ENCODE peak calls at places on chromosomes 3 and 15, in eight cellular contexts. C is aorta; Y is activated CD8-positive, alpha-beta memory T cell treated with anti-CD3 and anti-CD28 coated beads for 48 hours; B is AML-193; M is colonic mucosa; J is NCI-H1105; S is stimulated activated CD4-positive, alpha-beta T cell treated with anti-CD3 and anti-CD28 coated beads, TNF-alpha, amount 100 ng/mL, for 1 hour; Q is progenitor cell of endocrine pancreas. R is an unnamed sample.

GRCh38 chr15:98699591-98700424 is 51.5 kb downstream of the IGF1R start:
- DNase-seq in C (no peak), Y (no peak), B (no peak), M (no peak), J (no peak), S (no peak), Q (no peak), R (no peak)

GRCh38 chr3:113094514-113094913 is 103.7 kb downstream of the GTPBP8 start:
- DNase-seq in C (no peak), Y (no peak), B (no peak), M (no peak), J (no peak), S (no peak), Q (no peak), R (no peak)

GRCh38 chr3:49536875-49537533 is 17.3 kb upstream of the BSN start:
- DNase-seq in C (peak; percentile 55), Y (no peak), B (no peak), M (no peak), J (no peak), S (no peak), Q (no peak), R (no peak)

GRCh38 chr15:81235276-81235675 is 38.6 kb downstream of the IL16 start:
- DNase-seq in C (no peak), Y (no peak), B (no peak), M (no peak), J (no peak), S (no peak), Q (no peak), R (no peak)

GRCh38 chr3:134934933-134935332 is 139.9 kb downstream of the EPHB1 start:
- DNase-seq in C (no peak), Y (no peak), B (no peak), M (no peak), J (no peak), S (no peak), Q (no peak), R (no peak)

GRCh38 chr3:54093849-54094248 is 28.5 kb upstream of the CACNA2D3 start:
- DNase-seq in C (no peak), Y (no peak), B (no peak), M (no peak), J (no peak), S (no peak), Q (no peak), R (no peak)

GRCh38 chr3:58609990-58610389 is 32.8 kb upstream of the FAM107A start:
- DNase-seq in C (no peak), Y (no peak), B (no peak), M (no peak), J (no peak), S (no peak), Q (no peak), R (no peak)

GRCh38 chr15:69904296-69904560 is 193.5 kb downstream of the TLE3 start:
- DNase-seq in C (no peak), Y (no peak), B (no peak), M (no peak), J (no peak), S (no peak), Q (no peak), R (no peak)

GRCh38 chr15:94327356-94327936 is 96.1 kb downstream of the MCTP2 start:
- DNase-seq in C (no peak), Y (no peak), B (peak; percentile 35), M (no peak), J (peak; percentile 33), S (no peak), Q (no peak), R (no peak)

GRCh38 chr15:70195808-70196304 is 98.1 kb upstream of the TLE3 start:
- DNase-seq in C (peak; percentile 94), Y (no peak), B (no peak), M (peak; percentile 41), J (no peak), S (no peak), Q (no peak), R (peak; percentile 88)

GRCh38 chr15:66236806-66237205 is 16.7 kb downstream of the MEGF11 start:
- DNase-seq in C (no peak), Y (no peak), B (no peak), M (no peak), J (no peak), S (no peak), Q (no peak), R (no peak)

GRCh38 chr3:112814256-112814655 is 32.4 kb downstream of the CD200R1L start:
- DNase-seq in C (no peak), Y (no peak), B (peak; percentile 91), M (no peak), J (no peak), S (no peak), Q (no peak), R (no peak)

GRCh38 chr15:71083349-71083748 is 31.9 kb upstream of the THSD4 start:
- DNase-seq in C (peak; percentile 87), Y (no peak), B (no peak), M (no peak), J (no peak), S (no peak), Q (no peak), R (no peak)

GRCh38 chr3:153052096-153052460 is 109.9 kb upstream of the RAP2B start:
- DNase-seq in C (peak; percentile 84), Y (no peak), B (no peak), M (peak; percentile 54), J (no peak), S (no peak), Q (no peak), R (no peak)

GRCh38 chr3:49004352-49005297 is 2.6 kb upstream of the WDR6 start:
- DNase-seq in C (no peak), Y (no peak), B (no peak), M (peak; percentile 84), J (no peak), S (no peak), Q (no peak), R (no peak)

GRCh38 chr3:178443634-178444033 is 92.6 kb upstream of the KCNMB2 start:
- DNase-seq in C (no peak), Y (no peak), B (no peak), M (no peak), J (no peak), S (no peak), Q (no peak), R (no peak)

GRCh38 chr3:16476636-16477035 is 36.9 kb downstream of the RFTN1 start:
- DNase-seq in C (no peak), Y (no peak), B (no peak), M (no peak), J (no peak), S (no peak), Q (no peak), R (no peak)

GRCh38 chr3:128416578-128417150 is 50.0 kb downstream of the DNAJB8 start:
- DNase-seq in C (no peak), Y (no peak), B (no peak), M (no peak), J (no peak), S (no peak), Q (no peak), R (no peak)

GRCh38 chr15:77014137-77015081 is 19.5 kb downstream of the PSTPIP1 start:
- DNase-seq in C (peak; percentile 73), Y (no peak), B (peak; percentile 75), M (no peak), J (no peak), S (no peak), Q (no peak), R (no peak)

GRCh38 chr15:80445300-80446041 is 41.3 kb downstream of the ARNT2 start:
- DNase-seq in C (no peak), Y (no peak), B (no peak), M (no peak), J (no peak), S (no peak), Q (no peak), R (no peak)

GRCh38 chr3:116161570-116162290 is 283.6 kb downstream of the LSAMP start:
- DNase-seq in C (no peak), Y (no peak), B (no peak), M (no peak), J (no peak), S (no peak), Q (no peak), R (no peak)

GRCh38 chr3:167705840-167706239 is 28.9 kb downstream of the PDCD10 start:
- DNase-seq in C (no peak), Y (no peak), B (no peak), M (no peak), J (no peak), S (no peak), Q (no peak), R (no peak)

GRCh38 chr3:40574661-40575060 is 49.9 kb downstream of the ZNF621 start:
- DNase-seq in C (no peak), Y (no peak), B (no peak), M (no peak), J (no peak), S (no peak), Q (no peak), R (no peak)

GRCh38 chr3:86787091-86787490 is 203.9 kb downstream of the VGLL3 start:
- DNase-seq in C (no peak), Y (no peak), B (no peak), M (no peak), J (no peak), S (no peak), Q (no peak), R (no peak)

GRCh38 chr3:126494204-126494603 is 18.5 kb upstream of the ZXDC start:
- DNase-seq in C (no peak), Y (no peak), B (no peak), M (no peak), J (no peak), S (no peak), Q (no peak), R (no peak)

GRCh38 chr15:69758810-69759410 is 306.3 kb downstream of the RPLP1 start:
- DNase-seq in C (no peak), Y (peak; percentile 76), B (peak; percentile 82), M (peak; percentile 60), J (no peak), S (peak; percentile 73), Q (no peak), R (no peak)

GRCh38 chr3:32685604-32686185 is 707 bp downstream of the CNOT10 start:
- DNase-seq in C (no peak), Y (no peak), B (peak; percentile 30), M (no peak), J (no peak), S (no peak), Q (no peak), R (no peak)

GRCh38 chr15:93617443-93617842 is 528.4 kb upstream of the RGMA start:
- DNase-seq in C (no peak), Y (no peak), B (no peak), M (no peak), J (no peak), S (no peak), Q (no peak), R (peak; percentile 42)

GRCh38 chr15:22262613-22263020 is 182.3 kb downstream of the OR4M2 start:
- DNase-seq in C (peak; percentile 82), Y (no peak), B (no peak), M (no peak), J (no peak), S (no peak), Q (no peak), R (no peak)

GRCh38 chr3:12644297-12644937 is 19.5 kb downstream of the RAF1 start:
- DNase-seq in C (no peak), Y (no peak), B (no peak), M (no peak), J (no peak), S (no peak), Q (no peak), R (no peak)

GRCh38 chr15:58419803-58420524 is 11.8 kb upstream of the LIPC start:
- DNase-seq in C (no peak), Y (no peak), B (no peak), M (no peak), J (no peak), S (no peak), Q (no peak), R (no peak)

GRCh38 chr15:91290553-91290952 is 190.5 kb downstream of the SV2B start:
- DNase-seq in C (no peak), Y (no peak), B (no peak), M (no peak), J (no peak), S (no peak), Q (no peak), R (no peak)

GRCh38 chr3:171801738-171802600 is 8.3 kb downstream of the PLD1 start:
- DNase-seq in C (no peak), Y (no peak), B (no peak), M (no peak), J (no peak), S (no peak), Q (no peak), R (no peak)

GRCh38 chr3:87873136-87873535 is 185.7 kb downstream of the CGGBP1 start:
- DNase-seq in C (no peak), Y (no peak), B (no peak), M (no peak), J (no peak), S (no peak), Q (no peak), R (no peak)

R was measured in body of pancreas.